ENCODE peak calls at places on chromosome 19, in five cellular contexts. V, W, Q, E and C are unnamed samples.

GRCh38 chr19:15118789-15119494 is 11.7 kb downstream of the SYDE1 start:
- DNase-seq in V (no peak), E (no peak), W (no peak), Q (no peak), C (no peak)

GRCh38 chr19:4722671-4723464 is 774 bp downstream of the DPP9 start:
- DNase-seq in E (no peak), W (no peak), Q (no peak), V (peak; percentile 89), C (no peak)

GRCh38 chr19:48203227-48203793 is 32.8 kb downstream of the ZSWIM9 start:
- DNase-seq in V (no peak), W (no peak), Q (no peak), E (no peak), C (peak; percentile 18)

GRCh38 chr19:48419158-48419920 is 25.9 kb downstream of the GRIN2D start:
- DNase-seq in E (no peak), W (peak; percentile 88), Q (no peak), V (peak; percentile 39), C (peak; percentile 78)

GRCh38 chr19:39406656-39407393 is at the start of gene ZFP36:
- DNase-seq in W (peak; percentile 80), Q (peak; percentile 93), V (peak; percentile 95), E (no peak), C (peak; percentile 64)

GRCh38 chr19:17794412-17794730 is 567 bp upstream of the B3GNT3 start:
- DNase-seq in E (no peak), Q (no peak), V (no peak), W (no peak), C (no peak)

GRCh38 chr19:6800991-6801396 is 28.5 kb downstream of the VAV1 start:
- DNase-seq in Q (no peak), V (peak; percentile 59), W (no peak), E (no peak), C (peak; percentile 77)

GRCh38 chr19:44765949-44766335 is 11.7 kb upstream of the CBLC start:
- DNase-seq in E (no peak), W (no peak), Q (no peak), V (no peak), C (no peak)

GRCh38 chr19:54179921-54180452 is 7.0 kb upstream of the TMC4 start:
- DNase-seq in W (peak; percentile 94), E (peak; percentile 67), Q (no peak), V (peak; percentile 86), C (peak; percentile 52)

GRCh38 chr19:688214-688613 is 7.0 kb downstream of the PRSS57 start:
- DNase-seq in E (no peak), Q (no peak), V (no peak), W (no peak), C (no peak)

GRCh38 chr19:13873776-13874515 is 3.0 kb upstream of the NANOS3 start:
- DNase-seq in E (no peak), V (no peak), Q (no peak), W (no peak), C (no peak)

GRCh38 chr19:30003862-30004261 is 61.8 kb downstream of the URI1 start:
- DNase-seq in V (no peak), W (no peak), E (no peak), Q (no peak), C (no peak)

GRCh38 chr19:57389194-57389729 is 392 bp upstream of the ZNF548 start:
- DNase-seq in Q (no peak), E (no peak), W (no peak), V (no peak), C (no peak)

GRCh38 chr19:49862411-49863253 is 4.7 kb downstream of the PNKP start:
- DNase-seq in E (no peak), W (peak; percentile 83), Q (no peak), V (no peak), C (no peak)

GRCh38 chr19:13014101-13014920 is 19.0 kb downstream of the NFIX start:
- DNase-seq in E (no peak), V (peak; percentile 39), Q (no peak), W (peak; percentile 73), C (no peak)

GRCh38 chr19:49871349-49871985 is 4.1 kb upstream of the PNKP start:
- DNase-seq in V (no peak), Q (peak; percentile 15), W (no peak), E (no peak), C (no peak)

GRCh38 chr19:13823256-13823655 is 28.0 kb downstream of the ZSWIM4 start:
- DNase-seq in E (no peak), W (no peak), Q (peak; percentile 54), V (no peak), C (no peak)

GRCh38 chr19:6018786-6019185 is 40.8 kb upstream of the RANBP3 start:
- DNase-seq in W (peak; percentile 79), E (no peak), Q (no peak), V (no peak), C (no peak)

GRCh38 chr19:14686411-14686810 is 3.4 kb upstream of the ZNF333 start:
- DNase-seq in E (no peak), Q (no peak), W (peak; percentile 25), V (peak; percentile 27), C (peak; percentile 19)